ENCODE peak calls at places on chromosomes 11 and 22, in five cellular contexts. L, X, T, G and R are unnamed samples.
A peak's percentile ranks its signal among the peaks of the same experiment; 100 is the strongest.

GRCh38 chr11:120710354-120711187 is 199.0 kb downstream of the GRIK4 start:
- DNase-seq in X (peak; percentile 83), T (peak; percentile 56), L (peak; percentile 92), G (peak; percentile 66), R (peak; percentile 70)

GRCh38 chr22:38705235-38706100 is at the start of gene GTPBP1:
- DNase-seq in G (peak; percentile 100), X (peak; percentile 100), L (peak; percentile 100), T (peak; percentile 94), R (peak; percentile 100)

GRCh38 chr22:47209547-47210023 is 447.1 kb downstream of the TBC1D22A start:
- DNase-seq in X (no peak), T (no peak), G (no peak), L (no peak), R (no peak)

GRCh38 chr11:114607753-114608459 is 12.3 kb upstream of the NXPE4 start:
- DNase-seq in L (no peak), T (no peak), G (no peak), X (no peak), R (no peak)

GRCh38 chr11:93577291-93577690 is 34.1 kb upstream of the SMCO4 start:
- DNase-seq in X (peak; percentile 48), L (peak; percentile 29), T (no peak), G (peak; percentile 12), R (peak; percentile 2)

GRCh38 chr11:77428598-77428997 is 45.3 kb downstream of the PAK1 start:
- DNase-seq in T (no peak), L (no peak), X (no peak), G (no peak), R (no peak)

GRCh38 chr11:119856681-119857485 is 127.9 kb upstream of the NECTIN1 start:
- DNase-seq in X (no peak), L (no peak), G (no peak), T (no peak), R (no peak)

GRCh38 chr11:82864268-82864667 is 36.0 kb downstream of the PRCP start:
- DNase-seq in L (peak; percentile 73), G (no peak), X (peak; percentile 60), T (peak; percentile 75), R (peak; percentile 76)

GRCh38 chr11:26470992-26471391 is 101.1 kb downstream of the MUC15 start:
- DNase-seq in L (no peak), T (no peak), G (no peak), X (no peak), R (no peak)

GRCh38 chr11:123268118-123268517 is 73.1 kb upstream of the CLMP start:
- DNase-seq in T (no peak), L (no peak), X (no peak), G (no peak), R (no peak)

GRCh38 chr11:123258877-123259276 is 63.8 kb upstream of the CLMP start:
- DNase-seq in X (no peak), T (no peak), G (no peak), L (no peak), R (no peak)

GRCh38 chr11:123260511-123261211 is 65.6 kb upstream of the CLMP start:
- DNase-seq in X (no peak), T (no peak), G (no peak), L (peak; percentile 37), R (peak; percentile 59)

GRCh38 chr11:123261345-123262106 is 66.5 kb upstream of the CLMP start:
- DNase-seq in G (no peak), X (peak; percentile 71), T (peak; percentile 74), L (peak; percentile 81), R (peak; percentile 80)

GRCh38 chr11:123264431-123264780 is 69.4 kb upstream of the CLMP start:
- DNase-seq in X (no peak), L (no peak), T (no peak), G (no peak), R (no peak)
- H3K4me3 ChIP-seq in X (no peak overlapping the region), L (no peak overlapping the region), T (no peak overlapping the region), G (no peak overlapping the region), R (no peak overlapping the region)

GRCh38 chr11:46686886-46687810 is 13.3 kb downstream of the ARHGAP1 start:
- DNase-seq in L (peak; percentile 89), T (no peak), G (no peak), X (peak; percentile 94), R (peak; percentile 91)

GRCh38 chr11:46692450-46692849 is 8.0 kb downstream of the ARHGAP1 start:
- DNase-seq in T (no peak), G (no peak), X (no peak), L (no peak), R (no peak)

GRCh38 chr11:46694095-46694494 is 6.3 kb downstream of the ARHGAP1 start:
- DNase-seq in L (no peak), T (no peak), G (no peak), X (no peak), R (no peak)

GRCh38 chr11:46693597-46694012 is 6.8 kb downstream of the ARHGAP1 start:
- DNase-seq in L (peak; percentile 31), G (no peak), T (no peak), X (peak; percentile 75), R (peak; percentile 55)

DNA sequence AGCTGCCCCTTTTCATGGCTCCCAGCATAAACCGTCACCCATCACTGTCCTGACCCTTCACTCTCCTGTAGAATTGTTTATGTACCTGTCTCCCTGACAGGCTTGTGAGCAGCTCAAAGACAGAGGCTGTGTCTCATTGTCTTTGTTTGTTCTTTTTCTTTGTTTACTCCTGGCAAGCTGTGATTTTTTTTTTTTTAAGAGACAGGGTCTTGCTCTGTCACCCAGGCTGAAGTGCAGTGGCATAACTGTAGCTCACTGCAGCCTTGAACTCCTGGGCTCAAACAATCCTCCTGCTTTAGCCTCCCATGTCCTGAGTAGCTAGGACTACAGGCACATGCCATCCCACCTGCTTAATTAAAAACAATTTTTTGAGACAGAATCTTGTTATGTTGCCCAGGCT is 9.7 kb downstream of the ARHGAP1 start:
- DNase-seq in L (no peak), G (no peak), X (no peak), T (no peak), R (no peak)
- H3K4me3 ChIP-seq in L (no peak overlapping the region), G (no peak overlapping the region), X (no peak overlapping the region), T (no peak overlapping the region), R (no peak overlapping the region)

GRCh38 chr11:112161012-112161411 is 2.9 kb downstream of the IL18 start:
- DNase-seq in L (peak; percentile 46), T (no peak), X (peak; percentile 22), G (peak; percentile 2), R (peak; percentile 42)

GRCh38 chr11:112160452-112160851 is 3.4 kb downstream of the IL18 start:
- DNase-seq in L (no peak), X (no peak), T (no peak), G (no peak), R (no peak)

GRCh38 chr11:112163875-112164521 is at the start of gene IL18:
- DNase-seq in T (no peak), X (no peak), G (no peak), L (no peak), R (no peak)

GRCh38 chr11:112165049-112165448 is 1.2 kb upstream of the IL18 start:
- DNase-seq in T (no peak), L (no peak), X (no peak), G (no peak), R (no peak)

GRCh38 chr11:112162761-112163669 is 879 bp downstream of the IL18 start:
- DNase-seq in X (peak; percentile 39), T (no peak), G (no peak), L (no peak), R (no peak)
- H3K4me3 ChIP-seq in X (no peak overlapping the region), T (peak overlapping the region; percentile 36), G (no peak overlapping the region), L (no peak overlapping the region), R (no peak overlapping the region)

GRCh38 chr22:29032014-29032475 is 29.6 kb downstream of the C22orf31 start:
- DNase-seq in X (no peak), T (no peak), L (peak; percentile 11), G (no peak), R (no peak)
- H3K4me3 ChIP-seq in X (peak overlapping the region; percentile 42), T (no peak overlapping the region), L (no peak overlapping the region), G (peak overlapping the region; percentile 24), R (no peak overlapping the region)

GRCh38 chr22:23014250-23014649 is 56.1 kb upstream of the GNAZ start:
- DNase-seq in G (no peak), X (no peak), T (no peak), L (no peak), R (no peak)
- H3K4me3 ChIP-seq in G (no peak overlapping the region), X (no peak overlapping the region), T (no peak overlapping the region), L (no peak overlapping the region), R (no peak overlapping the region)